ENCODE peak calls at places on chromosomes 3 and 15, in four cellular contexts. H is stomach, T is fibroblast of lung, C is A549. A is an unnamed sample.

GRCh38 chr3:157405457-157405856 is 31.2 kb upstream of the PTX3 start:
- DNase-seq in C (no peak), T (peak), H (no peak), A (no peak)

GRCh38 chr3:37729119-37729518 is 132.6 kb upstream of the CTDSPL start:
- DNase-seq in C (no peak), H (no peak), T (peak), A (no peak)

GRCh38 chr3:62833538-62833937 is 41.7 kb downstream of the CADPS start:
- DNase-seq in T (no peak), C (peak), H (no peak), A (no peak)

GRCh38 chr3:24220859-24221657 is 273.6 kb downstream of the THRB start:
- DNase-seq in H (no peak), T (peak), C (peak), A (peak)

GRCh38 chr3:45884368-45885201 is 1.8 kb upstream of the CCR9 start:
- DNase-seq in T (no peak), H (no peak), C (no peak), A (no peak)

GRCh38 chr15:85306946-85307686 is 73.3 kb upstream of the AKAP13 start:
- DNase-seq in C (no peak), H (peak), T (no peak), A (no peak)

GRCh38 chr3:38000242-38000916 is 9.8 kb downstream of the VILL start:
- DNase-seq in T (no peak), H (peak), C (no peak), A (no peak)

GRCh38 chr3:47577583-47578118 is 1.0 kb downstream of the CSPG5 start:
- DNase-seq in H (no peak), C (peak), T (no peak), A (no peak)

GRCh38 chr15:40307421-40308165 is at the start of gene PLCB2:
- DNase-seq in T (no peak), H (no peak), C (no peak), A (no peak)

GRCh38 chr3:4736284-4736861 is 242.9 kb upstream of the BHLHE40 start:
- DNase-seq in C (no peak), H (peak), T (no peak), A (no peak)

GRCh38 chr3:28069438-28069837 is 172.0 kb upstream of the CMC1 start:
- DNase-seq in C (no peak), H (no peak), T (no peak), A (no peak)

GRCh38 chr3:193367868-193368267 is 10.7 kb downstream of the ATP13A5 start:
- DNase-seq in C (no peak), H (no peak), T (no peak), A (no peak)

GRCh38 chr3:154220462-154220861 is 99.3 kb downstream of the ARHGEF26 start:
- DNase-seq in C (no peak), T (no peak), H (no peak), A (no peak)

GRCh38 chr3:134315286-134316106 is 58.8 kb downstream of the AMOTL2 start:
- DNase-seq in T (peak), C (no peak), H (no peak), A (no peak)

GRCh38 chr3:50608278-50608677 is 3.3 kb downstream of the CISH start:
- DNase-seq in H (no peak), C (no peak), T (no peak), A (no peak)

GRCh38 chr15:51077565-51078153 is 17.0 kb downstream of the TNFAIP8L3 start:
- DNase-seq in C (no peak), H (peak), T (peak), A (no peak)

GRCh38 chr3:27638604-27639003 is 83.5 kb downstream of the EOMES start:
- DNase-seq in H (no peak), T (no peak), C (no peak), A (no peak)

GRCh38 chr15:39792025-39792893 is 9.6 kb upstream of the FSIP1 start:
- DNase-seq in T (peak), C (no peak), H (no peak), A (no peak)

GRCh38 chr15:59366368-59367021 is 6.2 kb downstream of the MYO1E start:
- DNase-seq in C (peak), T (no peak), H (no peak), A (no peak)

DNA sequence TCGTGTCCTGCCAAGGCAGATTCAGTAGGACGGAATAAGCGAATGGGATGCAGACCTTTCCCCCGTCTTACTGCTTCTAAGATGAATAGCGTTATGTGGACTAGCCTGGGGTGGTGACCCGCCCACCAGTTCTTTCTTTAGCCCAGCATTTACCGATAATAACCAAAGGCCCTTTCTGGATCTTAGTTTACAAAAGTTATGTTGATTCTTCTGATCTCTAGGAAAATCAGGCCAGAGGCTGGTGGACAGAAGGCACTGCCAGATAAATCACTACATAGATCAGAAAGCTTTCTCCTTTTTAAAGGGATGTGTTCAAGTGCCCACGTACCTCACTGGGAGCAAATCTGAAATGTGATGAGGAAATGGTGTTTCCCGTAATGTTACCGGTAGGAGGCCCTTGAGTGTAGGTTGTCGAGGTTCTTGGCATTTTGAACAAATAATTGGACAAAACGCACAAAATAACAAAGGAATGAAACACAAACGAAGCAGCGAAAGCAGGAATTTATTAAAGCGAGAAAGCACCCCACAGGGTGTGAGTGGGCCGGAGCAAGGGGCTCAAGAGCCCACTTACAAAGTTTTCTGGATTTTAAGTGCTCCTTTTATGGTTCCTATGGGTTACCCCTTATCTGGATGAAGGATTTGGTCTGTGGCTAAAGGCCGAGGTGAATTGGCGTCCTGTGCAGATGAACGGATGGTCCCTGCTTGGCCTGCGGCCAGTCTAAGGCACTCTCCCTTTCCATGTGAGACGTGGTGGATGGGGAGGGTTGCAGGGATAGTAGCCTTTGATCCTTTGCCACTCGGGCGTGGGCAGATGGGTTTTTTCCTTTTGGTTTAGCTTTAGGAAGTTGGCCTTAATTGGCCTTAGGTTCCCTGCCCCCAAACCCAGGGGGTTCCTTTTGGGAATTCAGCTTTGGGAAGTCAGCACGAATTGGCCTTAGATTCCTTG is 977 bp downstream of the SNX1 start:
- DNase-seq in H (no peak), C (peak), T (no peak), A (no peak)
- H3K4me3 ChIP-seq in H (peak), C (peak), T (peak), A (peak)

GRCh38 chr3:75906555-75907112 is 121.3 kb upstream of the ZNF717 start:
- DNase-seq in H (no peak), C (no peak), T (peak), A (no peak)
- TF ChIP-seq CTCF in H (no peak), C (no peak), T (no peak), A (peak)

DNA sequence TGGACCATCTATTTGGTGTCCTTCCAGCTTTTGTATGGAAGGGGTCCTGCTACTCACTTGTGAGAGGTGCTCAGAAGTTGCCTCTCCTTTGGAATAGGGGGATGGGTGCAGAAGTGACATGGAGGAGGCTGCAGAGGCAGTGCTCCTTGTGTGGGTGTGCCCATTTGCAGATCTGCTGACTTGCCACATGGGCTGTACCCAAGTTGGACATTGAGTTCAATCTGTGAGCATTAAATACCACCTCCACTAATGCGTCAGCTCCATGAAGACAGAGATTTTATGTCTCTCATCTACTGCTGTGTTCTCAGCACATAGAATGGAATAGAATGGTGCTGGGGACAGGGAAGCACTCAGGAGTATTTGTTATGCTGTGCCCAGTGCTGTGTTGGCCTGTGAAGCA is 76.2 kb downstream of the RGMA start:
- DNase-seq in T (no peak), H (no peak), C (no peak), A (no peak)
- H3K4me3 ChIP-seq in T (no peak), H (no peak), C (no peak), A (no peak)

GRCh38 chr3:43032646-43033628 is 53.8 kb downstream of the GASK1A start:
- DNase-seq in T (no peak), H (no peak), C (no peak), A (no peak)
- TF ChIP-seq CTCF in T (no peak), H (no peak), C (no peak), A (no peak)

GRCh38 chr15:37095197-37095992 is 5.0 kb downstream of the MEIS2 start:
- DNase-seq in H (no peak), T (no peak), C (no peak), A (no peak)
- H3K4me3 ChIP-seq in H (peak), T (no peak), C (no peak), A (no peak)

GRCh38 chr15:65945616-65946015 is 76.3 kb downstream of the RAB11A start:
- DNase-seq in C (peak), H (no peak), T (no peak), A (no peak)
- TF ChIP-seq CTCF in C (no peak), H (no peak), T (no peak), A (peak)

GRCh38 chr3:196868297-196868661 is 559 bp downstream of the SENP5 start:
- DNase-seq in H (no peak), C (no peak), T (peak), A (no peak)

GRCh38 chr3:196872316-196872715 is 4.6 kb downstream of the SENP5 start:
- DNase-seq in C (no peak), T (peak), H (no peak), A (no peak)

GRCh38 chr3:196867507-196868296 is at the start of gene SENP5:
- DNase-seq in T (peak), C (peak), H (peak), A (no peak)

DNA sequence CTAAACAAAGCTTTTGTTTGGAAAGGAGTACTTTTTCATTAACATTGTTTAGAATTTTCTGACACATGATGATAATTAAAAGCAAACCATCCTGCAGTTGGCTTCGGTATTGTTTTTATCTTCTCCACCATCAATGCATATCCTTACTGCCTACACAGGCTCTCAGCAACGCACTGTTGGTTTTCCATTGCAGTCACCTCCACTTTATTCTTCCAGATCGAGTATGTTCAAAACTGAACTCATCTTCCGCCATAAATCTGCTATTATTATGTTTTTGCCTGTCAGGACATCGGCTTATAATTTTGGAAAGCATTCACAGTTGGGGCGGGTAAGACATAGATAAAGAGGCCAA is 589 bp upstream of the SENP5 start:
- DNase-seq in H (no peak), T (no peak), C (no peak), A (no peak)
- H3K4me3 ChIP-seq in H (peak), T (peak), C (peak), A (peak)

DNA sequence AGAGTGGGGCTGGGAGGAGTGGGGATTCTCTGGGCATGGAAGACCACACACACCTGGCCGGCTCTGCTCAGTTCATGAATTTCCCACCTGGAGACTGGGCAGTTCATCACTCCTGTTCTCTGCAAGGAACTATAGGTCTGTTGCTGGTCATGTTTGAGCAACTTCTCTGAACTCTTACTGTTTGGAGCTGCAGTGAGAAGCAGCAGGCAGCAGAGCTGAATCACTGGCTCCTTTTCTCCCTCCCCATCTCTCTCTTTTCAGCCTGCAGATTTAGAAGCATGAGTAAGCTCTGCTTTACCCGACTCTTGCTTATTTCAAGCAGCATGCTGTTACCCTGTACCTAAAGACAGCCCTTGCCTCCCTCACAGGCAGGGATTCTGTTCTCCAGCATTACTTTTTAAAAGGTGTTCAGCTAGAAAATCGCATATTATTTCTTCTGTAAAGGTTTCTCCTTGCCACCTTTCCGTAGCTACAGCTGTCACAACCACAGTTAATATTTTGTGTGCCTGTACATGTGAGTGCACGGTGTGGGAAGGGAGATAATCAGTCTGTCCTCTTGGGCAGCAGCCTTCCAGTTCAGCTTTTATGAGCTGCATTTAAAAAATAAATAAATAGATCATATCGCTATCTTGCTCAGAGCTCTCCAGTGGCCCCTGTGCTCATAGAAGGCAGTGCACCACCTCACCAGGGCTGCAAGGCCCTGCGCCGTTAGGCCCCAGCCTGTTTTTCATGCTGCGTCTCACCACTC is 131.6 kb downstream of the CHCHD6 start:
- DNase-seq in T (peak), C (peak), H (no peak), A (peak)
- TF ChIP-seq CTCF in T (no peak), C (no peak), H (no peak), A (peak)

GRCh38 chr3:11819146-11819545 is 27.5 kb downstream of the TAMM41 start:
- DNase-seq in T (no peak), C (no peak), H (no peak), A (no peak)
- H3K4me3 ChIP-seq in T (no peak), C (no peak), H (no peak), A (no peak)

GRCh38 chr3:186532641-186533072 is 11.5 kb downstream of the CRYGS start:
- DNase-seq in H (no peak), C (no peak), T (no peak), A (peak)
- TF ChIP-seq CTCF in H (no peak), C (no peak), T (no peak), A (no peak)

A was measured in epithelial cell of proximal tubule.